ENCODE peak calls at places on chromosomes 3 and 15, in seven cellular contexts. U is H54, E is left ventricle myocardium inferior, J is HS-5, N is esophagus squamous epithelium, D is kidney, C is cardiac fibroblast. B is an unnamed sample.

GRCh38 chr3:142795332-142795731 is 71.5 kb downstream of the TRPC1 start:
- DNase-seq in N (no peak), U (no peak), C (no peak), E (no peak), D (no peak), J (no peak), B (no peak)

GRCh38 chr15:85826756-85827515 is 32.2 kb upstream of the KLHL25 start:
- DNase-seq in J (no peak), C (peak; percentile 13), N (no peak), E (no peak), U (no peak), D (no peak), B (no peak)

GRCh38 chr3:100833483-100833882 is 124.2 kb downstream of the TFG start:
- DNase-seq in U (no peak), J (no peak), C (no peak), E (no peak), N (no peak), D (no peak), B (no peak)

GRCh38 chr3:170076715-170077238 is 39.0 kb downstream of the GPR160 start:
- DNase-seq in J (peak; percentile 60), D (no peak), U (peak; percentile 9), E (no peak), N (no peak), C (peak; percentile 38), B (no peak)

GRCh38 chr3:47012342-47013230 is 33.1 kb downstream of the NBEAL2 start:
- DNase-seq in U (peak; percentile 1), C (no peak), J (no peak), N (no peak), D (peak; percentile 58), E (peak; percentile 20), B (no peak)

GRCh38 chr3:12303532-12303931 is 14.7 kb downstream of the PPARG start:
- DNase-seq in J (peak; percentile 90), D (no peak), U (peak; percentile 62), C (peak; percentile 81), N (no peak), E (no peak), B (no peak)

GRCh38 chr3:107810195-107811071 is 280.4 kb downstream of the CD47 start:
- DNase-seq in E (no peak), D (no peak), N (no peak), J (peak; percentile 22), U (peak; percentile 11), C (no peak), B (no peak)

GRCh38 chr3:175668300-175668699 is 809.2 kb downstream of the NAALADL2 start:
- DNase-seq in U (no peak), J (no peak), C (no peak), E (no peak), D (no peak), N (no peak), B (no peak)

GRCh38 chr3:10292505-10293419 is at the start of gene GHRL:
- DNase-seq in E (no peak), N (no peak), C (peak; percentile 29), J (no peak), D (no peak), U (no peak), B (no peak)

GRCh38 chr3:185254799-185255198 is 950 bp upstream of the EHHADH start:
- DNase-seq in D (no peak), U (no peak), J (no peak), N (no peak), C (no peak), E (no peak), B (no peak)

GRCh38 chr3:197298858-197299854 is 744 bp upstream of the DLG1 start:
- DNase-seq in D (peak; percentile 84), E (peak; percentile 29), U (peak; percentile 61), C (no peak), N (no peak), J (no peak), B (peak; percentile 63)

GRCh38 chr15:81865850-81866537 is 179.8 kb downstream of the MEX3B start:
- DNase-seq in J (no peak), U (no peak), E (no peak), N (no peak), C (no peak), D (no peak), B (no peak)

GRCh38 chr3:171695476-171695875 is 114.8 kb downstream of the PLD1 start:
- DNase-seq in E (no peak), C (peak; percentile 51), N (no peak), D (no peak), U (no peak), J (no peak), B (no peak)

GRCh38 chr3:11954312-11954934 is 49.8 kb upstream of the SYN2 start:
- DNase-seq in J (no peak), N (no peak), U (no peak), C (peak; percentile 1), E (no peak), D (no peak), B (no peak)

GRCh38 chr15:100783760-100784492 is 95.7 kb upstream of the ALDH1A3 start:
- DNase-seq in D (no peak), C (no peak), U (no peak), N (no peak), J (no peak), E (no peak), B (no peak)

GRCh38 chr15:90884719-90885431 is 571 bp downstream of the FES start:
- DNase-seq in E (no peak), C (no peak), N (no peak), D (no peak), U (no peak), J (no peak), B (no peak)

GRCh38 chr3:52433328-52434060 is 11.4 kb downstream of the SEMA3G start:
- DNase-seq in D (no peak), C (no peak), J (no peak), E (peak; percentile 25), N (no peak), U (no peak), B (no peak)

GRCh38 chr15:58472821-58473581 is 41.2 kb downstream of the LIPC start:
- DNase-seq in N (no peak), E (no peak), D (no peak), U (no peak), C (peak; percentile 44), J (no peak), B (no peak)

GRCh38 chr3:13114811-13115615 is 41.8 kb upstream of the IQSEC1 start:
- DNase-seq in E (peak; percentile 5), N (no peak), D (peak; percentile 65), J (no peak), U (no peak), C (no peak), B (no peak)

GRCh38 chr3:64410226-64410625 is 185.0 kb upstream of the PRICKLE2 start:
- DNase-seq in N (no peak), E (no peak), D (no peak), U (no peak), C (no peak), J (no peak), B (no peak)

GRCh38 chr3:25679166-25679565 is 14.5 kb upstream of the TOP2B start:
- DNase-seq in D (no peak), J (no peak), E (no peak), C (no peak), U (no peak), N (no peak), B (no peak)

GRCh38 chr3:16840111-16840444 is 44.7 kb upstream of the PLCL2 start:
- DNase-seq in U (no peak), E (no peak), D (no peak), J (peak; percentile 14), N (no peak), C (no peak), B (no peak)

GRCh38 chr15:37035349-37035748 is 65.0 kb downstream of the MEIS2 start:
- DNase-seq in U (no peak), C (no peak), N (no peak), J (peak; percentile 32), E (no peak), D (no peak), B (no peak)

GRCh38 chr15:85763157-85763556 is 31.6 kb downstream of the KLHL25 start:
- DNase-seq in D (peak; percentile 47), N (no peak), U (no peak), E (peak; percentile 67), C (no peak), J (no peak), B (no peak)

GRCh38 chr3:126136428-126137220 is 43.8 kb downstream of the ALDH1L1 start:
- DNase-seq in J (no peak), N (no peak), D (peak; percentile 41), C (no peak), E (no peak), U (no peak), B (no peak)

GRCh38 chr15:88300018-88300549 is 43.5 kb upstream of the NTRK3 start:
- DNase-seq in J (no peak), E (no peak), C (no peak), N (no peak), U (no peak), D (no peak), B (no peak)

GRCh38 chr3:13135811-13136321 is 62.6 kb upstream of the IQSEC1 start:
- DNase-seq in N (no peak), E (no peak), D (peak; percentile 51), C (no peak), U (no peak), J (no peak), B (peak; percentile 26)

GRCh38 chr3:175651716-175652115 is 792.6 kb downstream of the NAALADL2 start:
- DNase-seq in J (no peak), E (no peak), D (no peak), C (no peak), N (no peak), U (no peak), B (no peak)

GRCh38 chr3:354433-354832 is 157.9 kb downstream of the CHL1 start:
- DNase-seq in E (no peak), C (peak; percentile 57), J (no peak), U (peak; percentile 1), N (no peak), D (no peak), B (peak; percentile 44)

GRCh38 chr3:10309736-10310135 is 11.2 kb downstream of the SEC13 start:
- DNase-seq in N (no peak), E (no peak), U (no peak), J (no peak), D (no peak), C (peak; percentile 46), B (no peak)

GRCh38 chr15:27825023-27825422 is 274.1 kb downstream of the OCA2 start:
- DNase-seq in U (no peak), D (no peak), J (no peak), C (no peak), N (no peak), E (no peak), B (no peak)

GRCh38 chr15:62348119-62348518 is 183.0 kb upstream of the C2CD4B start:
- DNase-seq in U (no peak), C (no peak), D (no peak), E (no peak), N (no peak), J (no peak), B (no peak)

B was measured in D341Med.